ENCODE peak calls at places on chromosomes 7 and 10, in six cellular contexts. One of them, this sample, is unnamed.

GRCh38 chr7:141551080-141551772 is at the start of gene AGK:
- DNase-seq in breast epithelium: peak; percentile 70
- DNase-seq in PC-3: peak; percentile 71
- DNase-seq in CD4-positive, alpha-beta T cell: peak; percentile 64
- DNase-seq in fibroblast of mammary gland: peak; percentile 75
- DNase-seq in GM10248: peak; percentile 85
- DNase-seq in this sample: peak; percentile 83

GRCh38 chr7:31892099-31892787 is 178.0 kb downstream of the PDE1C start:
- DNase-seq in PC-3: no peak
- DNase-seq in GM10248: peak; percentile 44
- DNase-seq in fibroblast of mammary gland: no peak
- DNase-seq in breast epithelium: no peak
- DNase-seq in CD4-positive, alpha-beta T cell: no peak
- DNase-seq in this sample: no peak

GRCh38 chr7:97731736-97732370 is at the start of gene TAC1:
- DNase-seq in fibroblast of mammary gland: peak; percentile 66
- DNase-seq in GM10248: no peak
- DNase-seq in CD4-positive, alpha-beta T cell: no peak
- DNase-seq in breast epithelium: no peak
- DNase-seq in PC-3: no peak
- DNase-seq in this sample: peak; percentile 39

GRCh38 chr7:2843191-2843685 is 870 bp downstream of the GNA12 start:
- DNase-seq in CD4-positive, alpha-beta T cell: no peak
- DNase-seq in breast epithelium: no peak
- DNase-seq in fibroblast of mammary gland: peak; percentile 31
- DNase-seq in GM10248: no peak
- DNase-seq in PC-3: no peak
- DNase-seq in this sample: no peak

GRCh38 chr7:50721661-50722259 is 60.9 kb downstream of the GRB10 start:
- DNase-seq in CD4-positive, alpha-beta T cell: no peak
- DNase-seq in breast epithelium: no peak
- DNase-seq in fibroblast of mammary gland: no peak
- DNase-seq in PC-3: no peak
- DNase-seq in GM10248: no peak
- DNase-seq in this sample: no peak

GRCh38 chr10:75513292-75513691 is 81.9 kb downstream of the LRMDA start:
- DNase-seq in CD4-positive, alpha-beta T cell: no peak
- DNase-seq in breast epithelium: no peak
- DNase-seq in fibroblast of mammary gland: no peak
- DNase-seq in PC-3: no peak
- DNase-seq in GM10248: no peak
- DNase-seq in this sample: no peak

GRCh38 chr10:101851411-101852116 is 8.0 kb upstream of the KCNIP2 start:
- DNase-seq in breast epithelium: no peak
- DNase-seq in PC-3: no peak
- DNase-seq in CD4-positive, alpha-beta T cell: no peak
- DNase-seq in GM10248: no peak
- DNase-seq in fibroblast of mammary gland: peak; percentile 23
- DNase-seq in this sample: no peak

GRCh38 chr7:18753972-18754610 is 258.5 kb downstream of the HDAC9 start:
- DNase-seq in breast epithelium: no peak
- DNase-seq in fibroblast of mammary gland: peak; percentile 96
- DNase-seq in GM10248: no peak
- DNase-seq in PC-3: no peak
- DNase-seq in CD4-positive, alpha-beta T cell: no peak
- DNase-seq in this sample: no peak

GRCh38 chr10:18290651-18291313 is 150.6 kb downstream of the CACNB2 start:
- DNase-seq in PC-3: no peak
- DNase-seq in CD4-positive, alpha-beta T cell: no peak
- DNase-seq in fibroblast of mammary gland: no peak
- DNase-seq in breast epithelium: no peak
- DNase-seq in GM10248: no peak
- DNase-seq in this sample: no peak

GRCh38 chr7:26202019-26202985 is 757 bp downstream of the CBX3 start:
- DNase-seq in fibroblast of mammary gland: peak; percentile 39
- DNase-seq in GM10248: peak; percentile 49
- DNase-seq in CD4-positive, alpha-beta T cell: peak; percentile 53
- DNase-seq in PC-3: peak; percentile 41
- DNase-seq in breast epithelium: no peak
- DNase-seq in this sample: peak; percentile 41

GRCh38 chr7:155166673-155167370 is 96.7 kb downstream of the HTR5A start:
- DNase-seq in GM10248: no peak
- DNase-seq in CD4-positive, alpha-beta T cell: no peak
- DNase-seq in fibroblast of mammary gland: peak; percentile 95
- DNase-seq in breast epithelium: peak; percentile 68
- DNase-seq in PC-3: peak; percentile 68
- DNase-seq in this sample: no peak

GRCh38 chr7:36526720-36527548 is 137.3 kb downstream of the ANLN start:
- DNase-seq in GM10248: no peak
- DNase-seq in fibroblast of mammary gland: peak; percentile 53
- DNase-seq in PC-3: peak; percentile 88
- DNase-seq in breast epithelium: no peak
- DNase-seq in CD4-positive, alpha-beta T cell: no peak
- DNase-seq in this sample: no peak

GRCh38 chr10:73522263-73522662 is 26.4 kb upstream of the PPP3CB start:
- DNase-seq in breast epithelium: no peak
- DNase-seq in GM10248: no peak
- DNase-seq in CD4-positive, alpha-beta T cell: no peak
- DNase-seq in fibroblast of mammary gland: peak; percentile 7
- DNase-seq in PC-3: no peak
- DNase-seq in this sample: no peak

GRCh38 chr7:115825736-115826135 is 204.8 kb downstream of the TFEC start:
- DNase-seq in GM10248: no peak
- DNase-seq in CD4-positive, alpha-beta T cell: no peak
- DNase-seq in fibroblast of mammary gland: no peak
- DNase-seq in breast epithelium: no peak
- DNase-seq in PC-3: no peak
- DNase-seq in this sample: no peak

GRCh38 chr10:80498039-80498832 is 39.5 kb upstream of the SH2D4B start:
- DNase-seq in PC-3: no peak
- DNase-seq in GM10248: no peak
- DNase-seq in CD4-positive, alpha-beta T cell: no peak
- DNase-seq in breast epithelium: no peak
- DNase-seq in fibroblast of mammary gland: no peak
- DNase-seq in this sample: no peak

GRCh38 chr7:13414661-13415105 is 574.8 kb downstream of the ETV1 start:
- DNase-seq in breast epithelium: no peak
- DNase-seq in PC-3: peak; percentile 92
- DNase-seq in fibroblast of mammary gland: peak; percentile 17
- DNase-seq in GM10248: no peak
- DNase-seq in CD4-positive, alpha-beta T cell: no peak
- DNase-seq in this sample: no peak

GRCh38 chr10:97427571-97428179 is 1.7 kb downstream of the PGAM1 start:
- DNase-seq in PC-3: no peak
- DNase-seq in GM10248: no peak
- DNase-seq in fibroblast of mammary gland: peak; percentile 46
- DNase-seq in CD4-positive, alpha-beta T cell: no peak
- DNase-seq in breast epithelium: no peak
- DNase-seq in this sample: no peak

GRCh38 chr7:114086491-114086905 is 167.7 kb upstream of the PPP1R3A start:
- DNase-seq in breast epithelium: no peak
- DNase-seq in GM10248: peak; percentile 22
- DNase-seq in CD4-positive, alpha-beta T cell: no peak
- DNase-seq in fibroblast of mammary gland: no peak
- DNase-seq in PC-3: no peak
- DNase-seq in this sample: no peak

GRCh38 chr10:52387744-52388143 is 73.7 kb downstream of the DKK1 start:
- DNase-seq in CD4-positive, alpha-beta T cell: no peak
- DNase-seq in fibroblast of mammary gland: no peak
- DNase-seq in PC-3: peak; percentile 99
- DNase-seq in breast epithelium: no peak
- DNase-seq in GM10248: no peak
- DNase-seq in this sample: no peak

GRCh38 chr7:152859781-152860191 is 100.2 kb downstream of the ACTR3B start:
- DNase-seq in GM10248: no peak
- DNase-seq in PC-3: peak; percentile 25
- DNase-seq in breast epithelium: no peak
- DNase-seq in CD4-positive, alpha-beta T cell: no peak
- DNase-seq in fibroblast of mammary gland: peak; percentile 27
- DNase-seq in this sample: no peak

GRCh38 chr10:31739759-31740158 is 188.9 kb downstream of the ARHGAP12 start:
- DNase-seq in PC-3: no peak
- DNase-seq in GM10248: no peak
- DNase-seq in breast epithelium: no peak
- DNase-seq in fibroblast of mammary gland: peak; percentile 85
- DNase-seq in CD4-positive, alpha-beta T cell: no peak
- DNase-seq in this sample: no peak

GRCh38 chr7:132298782-132299181 is 277.5 kb downstream of the PLXNA4 start:
- DNase-seq in breast epithelium: no peak
- DNase-seq in fibroblast of mammary gland: peak; percentile 62
- DNase-seq in CD4-positive, alpha-beta T cell: no peak
- DNase-seq in PC-3: peak; percentile 55
- DNase-seq in GM10248: no peak
- DNase-seq in this sample: no peak

GRCh38 chr10:5904227-5904626 is 14.2 kb downstream of the FBH1 start:
- DNase-seq in CD4-positive, alpha-beta T cell: no peak
- DNase-seq in PC-3: no peak
- DNase-seq in GM10248: peak; percentile 71
- DNase-seq in fibroblast of mammary gland: no peak
- DNase-seq in breast epithelium: no peak
- DNase-seq in this sample: no peak

GRCh38 chr10:115921795-115922194 is 351.2 kb downstream of the GFRA1 start:
- DNase-seq in fibroblast of mammary gland: peak; percentile 89
- DNase-seq in GM10248: no peak
- DNase-seq in PC-3: no peak
- DNase-seq in breast epithelium: no peak
- DNase-seq in CD4-positive, alpha-beta T cell: no peak
- DNase-seq in this sample: no peak

GRCh38 chr7:43749383-43749940 is 9.0 kb upstream of the BLVRA start:
- DNase-seq in breast epithelium: no peak
- DNase-seq in GM10248: no peak
- DNase-seq in CD4-positive, alpha-beta T cell: no peak
- DNase-seq in PC-3: no peak
- DNase-seq in fibroblast of mammary gland: no peak
- DNase-seq in this sample: no peak

GRCh38 chr10:49076741-49077521 is 38.4 kb downstream of the VSTM4 start:
- DNase-seq in fibroblast of mammary gland: no peak
- DNase-seq in CD4-positive, alpha-beta T cell: no peak
- DNase-seq in PC-3: no peak
- DNase-seq in breast epithelium: no peak
- DNase-seq in GM10248: peak; percentile 41
- DNase-seq in this sample: no peak

GRCh38 chr7:106059556-106059955 is 52.6 kb downstream of the SYPL1 start:
- DNase-seq in PC-3: no peak
- DNase-seq in GM10248: no peak
- DNase-seq in CD4-positive, alpha-beta T cell: no peak
- DNase-seq in fibroblast of mammary gland: peak; percentile 16
- DNase-seq in breast epithelium: no peak
- DNase-seq in this sample: no peak

DNA sequence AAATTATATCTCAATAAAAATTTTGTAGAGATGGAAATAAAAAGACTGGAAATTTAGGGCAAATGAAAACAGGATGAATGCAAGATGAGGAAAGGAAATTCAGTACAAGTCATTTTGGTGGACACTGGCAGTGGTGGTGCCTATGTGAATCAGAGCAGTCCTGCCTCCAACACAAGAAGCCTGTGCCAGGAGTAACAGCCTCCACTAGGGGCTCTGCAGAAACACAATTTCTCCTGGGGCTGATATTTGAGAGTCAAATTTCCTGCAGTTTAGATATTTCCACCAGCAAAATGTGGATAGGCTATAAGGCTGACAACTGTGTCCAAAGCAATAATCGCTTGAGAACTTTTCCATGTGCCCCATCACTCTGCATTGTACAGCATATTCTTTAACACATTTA is 4.7 kb upstream of the PLXDC2 start:
- DNase-seq in GM10248: no peak
- DNase-seq in fibroblast of mammary gland: peak; percentile 55
- DNase-seq in PC-3: peak; percentile 37
- DNase-seq in breast epithelium: no peak
- DNase-seq in CD4-positive, alpha-beta T cell: no peak
- DNase-seq in this sample: no peak
- TF ChIP-seq CTCF in GM10248: no peak
- TF ChIP-seq CTCF in fibroblast of mammary gland: peak; percentile 66
- TF ChIP-seq CTCF in PC-3: peak; percentile 31
- TF ChIP-seq CTCF in breast epithelium: peak; percentile 30
- TF ChIP-seq CTCF in CD4-positive, alpha-beta T cell: no peak
- TF ChIP-seq CTCF in this sample: peak; percentile 22

GRCh38 chr7:72268826-72269225 is 143.3 kb downstream of the CALN1 start:
- DNase-seq in breast epithelium: no peak
- DNase-seq in fibroblast of mammary gland: no peak
- DNase-seq in GM10248: no peak
- DNase-seq in PC-3: no peak
- DNase-seq in CD4-positive, alpha-beta T cell: no peak
- DNase-seq in this sample: no peak
- TF ChIP-seq CTCF in breast epithelium: no peak
- TF ChIP-seq CTCF in fibroblast of mammary gland: no peak
- TF ChIP-seq CTCF in GM10248: no peak
- TF ChIP-seq CTCF in PC-3: no peak
- TF ChIP-seq CTCF in CD4-positive, alpha-beta T cell: no peak
- TF ChIP-seq CTCF in this sample: no peak

GRCh38 chr7:149690688-149691446 is 82.5 kb downstream of the ZNF467 start:
- DNase-seq in CD4-positive, alpha-beta T cell: no peak
- DNase-seq in GM10248: no peak
- DNase-seq in PC-3: peak; percentile 54
- DNase-seq in breast epithelium: no peak
- DNase-seq in fibroblast of mammary gland: peak; percentile 92
- DNase-seq in this sample: no peak
- TF ChIP-seq CTCF in CD4-positive, alpha-beta T cell: no peak
- TF ChIP-seq CTCF in GM10248: no peak
- TF ChIP-seq CTCF in PC-3: no peak
- TF ChIP-seq CTCF in breast epithelium: no peak
- TF ChIP-seq CTCF in fibroblast of mammary gland: no peak
- TF ChIP-seq CTCF in this sample: no peak

GRCh38 chr10:122673731-122674130 is 25.9 kb downstream of the C10orf120 start:
- DNase-seq in breast epithelium: no peak
- DNase-seq in fibroblast of mammary gland: no peak
- DNase-seq in GM10248: no peak
- DNase-seq in PC-3: no peak
- DNase-seq in CD4-positive, alpha-beta T cell: no peak
- DNase-seq in this sample: no peak

GRCh38 chr10:122669045-122669444 is 30.6 kb downstream of the C10orf120 start:
- DNase-seq in fibroblast of mammary gland: no peak
- DNase-seq in PC-3: no peak
- DNase-seq in breast epithelium: no peak
- DNase-seq in GM10248: no peak
- DNase-seq in CD4-positive, alpha-beta T cell: no peak
- DNase-seq in this sample: no peak

GRCh38 chr10:122669842-122670241 is 29.8 kb downstream of the C10orf120 start:
- DNase-seq in PC-3: no peak
- DNase-seq in CD4-positive, alpha-beta T cell: no peak
- DNase-seq in breast epithelium: no peak
- DNase-seq in GM10248: no peak
- DNase-seq in fibroblast of mammary gland: no peak
- DNase-seq in this sample: no peak

GRCh38 chr10:122674781-122675180 is 24.9 kb downstream of the C10orf120 start:
- DNase-seq in breast epithelium: no peak
- DNase-seq in GM10248: no peak
- DNase-seq in CD4-positive, alpha-beta T cell: no peak
- DNase-seq in PC-3: no peak
- DNase-seq in fibroblast of mammary gland: no peak
- DNase-seq in this sample: no peak

DNA sequence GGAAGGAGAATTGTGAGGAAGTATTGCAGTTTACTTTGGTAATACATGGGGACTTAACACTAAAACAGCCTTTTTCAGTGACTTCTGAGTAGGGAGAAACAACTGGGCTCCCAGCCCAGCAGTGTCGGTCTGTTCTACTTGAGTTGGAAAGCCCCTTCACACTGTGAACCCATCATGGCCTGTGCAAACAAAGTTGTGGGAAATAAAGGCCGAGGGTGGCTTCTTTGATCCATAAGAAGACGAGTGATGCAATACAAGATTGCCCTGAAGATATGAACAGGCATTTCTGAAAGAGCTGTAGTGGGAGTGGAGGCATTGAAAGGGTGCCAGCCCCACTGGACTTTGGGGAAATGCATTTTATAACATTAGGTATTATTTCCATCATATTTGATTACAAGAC is 28.3 kb downstream of the C10orf120 start:
- DNase-seq in fibroblast of mammary gland: no peak
- DNase-seq in PC-3: no peak
- DNase-seq in CD4-positive, alpha-beta T cell: no peak
- DNase-seq in GM10248: no peak
- DNase-seq in breast epithelium: no peak
- DNase-seq in this sample: no peak
- TF ChIP-seq CTCF in fibroblast of mammary gland: no peak
- TF ChIP-seq CTCF in PC-3: no peak
- TF ChIP-seq CTCF in CD4-positive, alpha-beta T cell: no peak
- TF ChIP-seq CTCF in GM10248: no peak
- TF ChIP-seq CTCF in breast epithelium: no peak
- TF ChIP-seq CTCF in this sample: no peak

This sample was measured in mesothelial cell of epicardium.